ENCODE peak calls at places on chromosome 19, in six cellular contexts. O is neural progenitor cell, Z is astrocyte, Y is fibroblast of lung, J is HCT116, U is GM23248. C is an unnamed sample.

GRCh38 chr19:17075860-17076538 is 422 bp downstream of the MYO9B start:
- DNase-seq in O (peak), Z (no peak), Y (peak), J (no peak), U (peak), C (no peak)

GRCh38 chr19:1254081-1254527 is 5.7 kb downstream of the MIDN start:
- DNase-seq in O (no peak), Z (no peak), Y (no peak), J (no peak), U (peak), C (no peak)

GRCh38 chr19:43078311-43078710 is 4.2 kb downstream of the PSG2 start:
- DNase-seq in O (no peak), Z (peak), Y (peak), J (no peak), U (peak), C (no peak)

GRCh38 chr19:14091086-14091884 is 734 bp upstream of the SAMD1 start:
- DNase-seq in O (no peak), Z (peak), Y (peak), J (no peak), U (peak), C (no peak)

GRCh38 chr19:38711726-38712153 is 32.5 kb downstream of the CAPN12 start:
- DNase-seq in O (no peak), Z (peak), Y (peak), J (no peak), U (peak), C (no peak)

GRCh38 chr19:30078381-30078910 is 136.4 kb downstream of the URI1 start:
- DNase-seq in O (no peak), Z (no peak), Y (no peak), J (no peak), U (no peak), C (no peak)

GRCh38 chr19:1765904-1766799 is 12.8 kb downstream of the ONECUT3 start:
- DNase-seq in O (no peak), Z (no peak), Y (no peak), J (no peak), U (no peak), C (no peak)

GRCh38 chr19:1401138-1401888 is at the start of gene GAMT:
- DNase-seq in O (peak), Z (no peak), Y (peak), J (no peak), U (peak), C (no peak)

GRCh38 chr19:39203372-39204341 is at the start of gene SYCN:
- DNase-seq in O (no peak), Z (no peak), Y (no peak), J (no peak), U (no peak), C (no peak)

GRCh38 chr19:17235618-17236413 is 9.8 kb downstream of the OCEL1 start:
- DNase-seq in O (peak), Z (peak), Y (peak), J (no peak), U (peak), C (no peak)

GRCh38 chr19:33125929-33126388 is 6.0 kb upstream of the WDR88 start:
- DNase-seq in O (peak), Z (peak), Y (peak), J (peak), U (peak), C (no peak)

GRCh38 chr19:4067396-4068057 is 828 bp upstream of the ZBTB7A start:
- DNase-seq in O (peak), Z (no peak), Y (no peak), J (no peak), U (peak), C (no peak)

GRCh38 chr19:1069009-1069779 is 2.2 kb downstream of the ARHGAP45 start:
- DNase-seq in O (no peak), Z (no peak), Y (no peak), J (no peak), U (no peak), C (no peak)

GRCh38 chr19:45423033-45423588 is 606 bp downstream of the ERCC1 start:
- DNase-seq in O (no peak), Z (no peak), Y (no peak), J (no peak), U (no peak), C (no peak)

GRCh38 chr19:3253270-3253669 is 28.8 kb downstream of the CELF5 start:
- DNase-seq in O (no peak), Z (no peak), Y (no peak), J (peak), U (no peak), C (no peak)

GRCh38 chr19:57317503-57317902 is 2.8 kb upstream of the ZNF543 start:
- DNase-seq in O (peak), Z (no peak), Y (no peak), J (no peak), U (peak), C (no peak)
- TF ChIP-seq EZH2 in O (no peak), Z (no peak), Y (peak), J (no peak), U (no peak), C (no peak)

DNA sequence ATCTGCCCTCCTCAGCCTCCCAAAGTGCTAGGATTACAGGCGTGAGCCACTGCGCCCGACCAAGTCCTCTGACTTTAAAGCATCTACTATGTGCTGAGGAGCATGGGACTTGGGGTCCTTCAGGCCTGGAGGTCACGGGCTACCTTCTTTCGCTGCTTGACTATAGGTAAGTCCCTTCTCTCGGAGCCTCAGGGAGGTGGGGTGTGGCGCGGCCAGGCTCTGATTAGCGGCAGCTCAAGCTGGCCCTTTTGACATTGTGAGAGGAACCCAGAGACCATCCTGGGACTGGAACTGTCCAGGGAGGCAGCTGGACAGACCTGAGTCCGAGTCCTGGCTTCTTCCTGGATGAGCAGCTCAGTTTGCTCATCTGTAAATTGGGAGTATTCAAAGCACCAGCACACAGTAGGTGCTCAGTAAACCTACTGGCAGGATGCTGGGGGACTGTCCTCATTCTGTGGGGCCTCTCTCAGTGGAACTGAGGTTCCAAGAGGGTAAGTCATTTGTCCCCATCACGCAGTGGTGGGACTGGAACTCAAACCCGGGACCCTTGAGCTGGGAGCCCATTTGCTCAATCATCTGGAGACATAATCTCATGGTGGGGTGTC is 780 bp downstream of the FCER2 start:
- DNase-seq in O (no peak), Z (no peak), Y (no peak), J (no peak), U (no peak), C (no peak)
- H3K4me3 ChIP-seq in O (no peak), Z (no peak), Y (no peak), J (no peak), U (no peak), C (no peak)

DNA sequence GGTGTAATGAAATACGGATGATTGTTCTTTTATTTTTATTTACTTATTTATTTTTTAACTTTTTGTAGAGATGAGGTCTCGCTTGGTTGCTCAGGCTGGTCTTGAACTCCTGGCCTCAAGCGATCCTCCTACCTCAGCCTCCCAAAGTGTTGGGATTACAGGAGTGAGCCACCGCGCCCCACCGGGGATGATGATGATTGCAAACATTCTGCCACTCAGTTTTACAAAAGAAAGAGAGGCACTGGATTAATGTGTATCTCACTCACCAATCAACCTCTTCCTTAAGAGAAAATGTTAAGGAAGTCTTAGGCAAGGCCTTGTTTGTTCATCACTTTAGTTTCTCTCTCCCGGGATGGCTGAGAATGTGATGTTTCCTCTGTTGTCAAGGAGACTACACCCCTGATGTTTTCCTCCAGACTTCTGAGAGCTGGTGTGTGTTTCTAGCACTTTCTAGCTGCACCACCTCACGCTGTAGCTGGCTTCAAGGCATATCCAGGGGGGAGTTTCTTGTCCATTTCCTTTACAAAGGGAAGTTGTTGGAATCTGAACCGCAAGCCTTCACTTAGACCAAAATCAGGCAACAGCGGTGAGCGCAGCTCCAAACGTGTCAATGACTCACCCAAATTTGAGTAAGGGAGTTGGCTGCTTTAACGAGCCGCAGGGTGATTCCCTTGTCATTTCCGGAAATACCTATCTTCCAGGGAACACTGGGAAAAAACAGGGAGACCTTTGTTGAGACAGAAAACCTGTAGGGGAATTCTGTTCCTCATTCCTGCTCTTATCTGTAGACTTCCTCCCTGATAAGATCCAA is 2.3 kb downstream of the LDLR start:
- DNase-seq in O (no peak), Z (peak), Y (peak), J (peak), U (peak), C (no peak)
- H3K9ac ChIP-seq in O (peak), Z (peak), Y (peak), J (peak), U (peak), C (peak)

GRCh38 chr19:51448745-51449093 is 9.5 kb downstream of the SIGLEC8 start:
- DNase-seq in O (no peak), Z (no peak), Y (no peak), J (no peak), U (no peak), C (no peak)

GRCh38 chr19:51450730-51451307 is 7.4 kb downstream of the SIGLEC8 start:
- DNase-seq in O (no peak), Z (no peak), Y (no peak), J (no peak), U (no peak), C (no peak)

GRCh38 chr19:51448011-51448744 is 10.1 kb downstream of the SIGLEC8 start:
- DNase-seq in O (no peak), Z (no peak), Y (no peak), J (no peak), U (no peak), C (no peak)
- TF ChIP-seq EZH2 in O (no peak), Z (no peak), Y (no peak), J (no peak), U (no peak), C (no peak)

C was measured in SK-N-MC.